ENCODE peak calls at places on chromosomes 16 and 17, in eight cellular contexts. One of them, this sample, is unnamed.

GRCh38 chr16:83769397-83770008 is 38.3 kb upstream of the HSBP1 start:
- DNase-seq in stomach: no peak
- DNase-seq in body of pancreas: no peak
- DNase-seq in K562: no peak
- DNase-seq in colonic mucosa: no peak
- DNase-seq in OCI-LY7: peak; percentile 21
- DNase-seq in cardiac muscle cell: no peak
- DNase-seq in uterus: no peak
- DNase-seq in this sample: no peak

GRCh38 chr16:81610144-81610842 is 165.7 kb downstream of the CMIP start:
- DNase-seq in stomach: peak; percentile 58
- DNase-seq in body of pancreas: peak; percentile 47
- DNase-seq in K562: no peak
- DNase-seq in colonic mucosa: peak; percentile 52
- DNase-seq in OCI-LY7: no peak
- DNase-seq in cardiac muscle cell: no peak
- DNase-seq in uterus: peak; percentile 66
- DNase-seq in this sample: no peak

GRCh38 chr17:28645576-28645939 is 600 bp upstream of the BLTP2 start:
- DNase-seq in stomach: no peak
- DNase-seq in body of pancreas: no peak
- DNase-seq in K562: no peak
- DNase-seq in colonic mucosa: peak; percentile 27
- DNase-seq in OCI-LY7: no peak
- DNase-seq in cardiac muscle cell: no peak
- DNase-seq in uterus: no peak
- DNase-seq in this sample: no peak

GRCh38 chr16:65769776-65770438 is 596.6 kb upstream of the CDH5 start:
- DNase-seq in stomach: no peak
- DNase-seq in body of pancreas: no peak
- DNase-seq in K562: peak; percentile 71
- DNase-seq in colonic mucosa: no peak
- DNase-seq in OCI-LY7: no peak
- DNase-seq in cardiac muscle cell: no peak
- DNase-seq in uterus: no peak
- DNase-seq in this sample: no peak

GRCh38 chr16:50627419-50627818 is 53.7 kb downstream of the SNX20 start:
- DNase-seq in stomach: peak; percentile 35
- DNase-seq in body of pancreas: no peak
- DNase-seq in K562: peak; percentile 14
- DNase-seq in colonic mucosa: peak; percentile 35
- DNase-seq in OCI-LY7: peak; percentile 15
- DNase-seq in cardiac muscle cell: peak; percentile 45
- DNase-seq in uterus: peak; percentile 88
- DNase-seq in this sample: no peak

GRCh38 chr16:85354623-85355514 is 242.6 kb upstream of the CIBAR2 start:
- DNase-seq in stomach: no peak
- DNase-seq in body of pancreas: no peak
- DNase-seq in K562: peak; percentile 97
- DNase-seq in colonic mucosa: no peak
- DNase-seq in OCI-LY7: no peak
- DNase-seq in cardiac muscle cell: peak; percentile 47
- DNase-seq in uterus: no peak
- DNase-seq in this sample: no peak

GRCh38 chr16:67740391-67740790 is 21.3 kb upstream of the GFOD2 start:
- DNase-seq in stomach: no peak
- DNase-seq in body of pancreas: no peak
- DNase-seq in K562: no peak
- DNase-seq in colonic mucosa: no peak
- DNase-seq in OCI-LY7: no peak
- DNase-seq in cardiac muscle cell: no peak
- DNase-seq in uterus: no peak
- DNase-seq in this sample: no peak

GRCh38 chr17:44071198-44071520 is 624 bp downstream of the G6PC3 start:
- DNase-seq in stomach: no peak
- DNase-seq in body of pancreas: no peak
- DNase-seq in K562: no peak
- DNase-seq in colonic mucosa: no peak
- DNase-seq in OCI-LY7: no peak
- DNase-seq in cardiac muscle cell: no peak
- DNase-seq in uterus: peak; percentile 67
- DNase-seq in this sample: no peak

GRCh38 chr17:33267279-33267790 is 25.8 kb downstream of the ASIC2 start:
- DNase-seq in stomach: no peak
- DNase-seq in body of pancreas: no peak
- DNase-seq in K562: no peak
- DNase-seq in colonic mucosa: no peak
- DNase-seq in OCI-LY7: no peak
- DNase-seq in cardiac muscle cell: no peak
- DNase-seq in uterus: no peak
- DNase-seq in this sample: no peak

GRCh38 chr16:73095142-73095791 is 47.3 kb upstream of the ZFHX3 start:
- DNase-seq in stomach: no peak
- DNase-seq in body of pancreas: peak; percentile 16
- DNase-seq in K562: no peak
- DNase-seq in colonic mucosa: no peak
- DNase-seq in OCI-LY7: no peak
- DNase-seq in cardiac muscle cell: no peak
- DNase-seq in uterus: no peak
- DNase-seq in this sample: no peak

GRCh38 chr16:3597676-3598075 is 13.7 kb downstream of the SLX4 start:
- DNase-seq in stomach: no peak
- DNase-seq in body of pancreas: no peak
- DNase-seq in K562: no peak
- DNase-seq in colonic mucosa: no peak
- DNase-seq in OCI-LY7: no peak
- DNase-seq in cardiac muscle cell: no peak
- DNase-seq in uterus: no peak
- DNase-seq in this sample: no peak

GRCh38 chr17:57921342-57921741 is 33.9 kb downstream of the CUEDC1 start:
- DNase-seq in stomach: no peak
- DNase-seq in body of pancreas: no peak
- DNase-seq in K562: no peak
- DNase-seq in colonic mucosa: no peak
- DNase-seq in OCI-LY7: no peak
- DNase-seq in cardiac muscle cell: no peak
- DNase-seq in uterus: peak; percentile 61
- DNase-seq in this sample: no peak

GRCh38 chr16:87437911-87438610 is 45.9 kb downstream of the MAP1LC3B start:
- DNase-seq in stomach: no peak
- DNase-seq in body of pancreas: no peak
- DNase-seq in K562: no peak
- DNase-seq in colonic mucosa: no peak
- DNase-seq in OCI-LY7: no peak
- DNase-seq in cardiac muscle cell: no peak
- DNase-seq in uterus: no peak
- DNase-seq in this sample: no peak

DNA sequence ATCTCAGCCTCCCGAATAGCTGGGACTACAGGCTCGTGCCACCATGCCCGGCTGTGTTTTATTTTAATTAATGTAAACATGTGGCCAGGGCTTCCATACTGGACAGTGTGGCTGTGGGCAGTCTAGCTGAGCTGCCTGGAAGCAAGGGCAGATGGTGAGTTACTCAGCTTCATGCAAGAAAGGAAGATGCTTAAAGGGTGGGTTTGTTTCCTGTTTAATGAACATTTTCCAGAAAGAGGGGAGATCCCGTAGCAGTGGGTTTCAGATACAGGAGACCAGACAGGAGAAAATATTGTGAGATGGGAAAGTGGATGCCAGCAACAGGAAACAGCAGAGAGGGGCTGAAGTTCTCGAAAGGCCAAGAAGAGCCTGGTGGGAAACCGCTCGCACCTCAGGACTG is 7.3 kb downstream of the MAPK8IP3 start:
- DNase-seq in stomach: no peak
- DNase-seq in body of pancreas: no peak
- DNase-seq in K562: no peak
- DNase-seq in colonic mucosa: no peak
- DNase-seq in OCI-LY7: no peak
- DNase-seq in cardiac muscle cell: no peak
- DNase-seq in uterus: no peak
- DNase-seq in this sample: no peak
- H3K4me3 ChIP-seq in stomach: no peak overlapping the region
- H3K4me3 ChIP-seq in body of pancreas: no peak overlapping the region
- H3K4me3 ChIP-seq in K562: no peak overlapping the region
- H3K4me3 ChIP-seq in colonic mucosa: no peak overlapping the region
- H3K4me3 ChIP-seq in OCI-LY7: peak overlapping the region; percentile 64
- H3K4me3 ChIP-seq in cardiac muscle cell: no peak overlapping the region
- H3K4me3 ChIP-seq in uterus: no peak overlapping the region
- H3K4me3 ChIP-seq in this sample: no peak overlapping the region

GRCh38 chr17:37317867-37318266 is 57.9 kb upstream of the C17orf78 start:
- DNase-seq in stomach: no peak
- DNase-seq in body of pancreas: no peak
- DNase-seq in K562: no peak
- DNase-seq in colonic mucosa: no peak
- DNase-seq in OCI-LY7: no peak
- DNase-seq in cardiac muscle cell: no peak
- DNase-seq in uterus: no peak
- DNase-seq in this sample: no peak

GRCh38 chr17:37310940-37311339 is 64.8 kb upstream of the C17orf78 start:
- DNase-seq in stomach: no peak
- DNase-seq in body of pancreas: no peak
- DNase-seq in K562: no peak
- DNase-seq in colonic mucosa: no peak
- DNase-seq in OCI-LY7: no peak
- DNase-seq in cardiac muscle cell: no peak
- DNase-seq in uterus: no peak
- DNase-seq in this sample: no peak

GRCh38 chr17:37312137-37312923 is 63.5 kb upstream of the C17orf78 start:
- DNase-seq in stomach: no peak
- DNase-seq in body of pancreas: no peak
- DNase-seq in K562: no peak
- DNase-seq in colonic mucosa: no peak
- DNase-seq in OCI-LY7: no peak
- DNase-seq in cardiac muscle cell: no peak
- DNase-seq in uterus: no peak
- DNase-seq in this sample: no peak

DNA sequence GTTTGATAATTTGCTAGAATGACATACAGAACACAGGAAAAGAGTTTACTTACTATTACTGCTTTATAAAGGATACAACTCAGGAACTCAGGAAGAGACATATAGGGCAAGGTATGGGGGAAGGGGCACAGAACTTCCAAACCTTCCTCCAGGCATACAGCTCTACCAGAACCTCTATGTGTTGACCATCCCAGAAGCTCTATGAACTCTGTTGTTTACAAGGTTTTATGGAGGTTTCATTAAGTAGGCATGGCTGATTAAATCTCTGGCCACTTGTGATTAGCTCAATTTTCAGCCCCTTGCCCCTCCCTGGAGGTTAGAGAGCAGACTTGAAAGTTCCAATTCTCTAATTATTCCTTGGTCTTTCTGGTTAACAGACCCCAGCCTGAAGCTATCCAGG is 60.2 kb upstream of the C17orf78 start:
- DNase-seq in stomach: no peak
- DNase-seq in body of pancreas: no peak
- DNase-seq in K562: no peak
- DNase-seq in colonic mucosa: no peak
- DNase-seq in OCI-LY7: no peak
- DNase-seq in cardiac muscle cell: no peak
- DNase-seq in uterus: no peak
- DNase-seq in this sample: no peak
- H3K36me3 ChIP-seq in stomach: peaks cover 16% of the 10 kb centered on the region
- H3K36me3 ChIP-seq in body of pancreas: no peaks in the 10 kb centered on the region
- H3K36me3 ChIP-seq in K562: peaks cover 61% of the 10 kb centered on the region
- H3K36me3 ChIP-seq in colonic mucosa: no peaks in the 10 kb centered on the region
- H3K36me3 ChIP-seq in OCI-LY7: peaks cover 47% of the 10 kb centered on the region
- H3K36me3 ChIP-seq in cardiac muscle cell: no peaks in the 10 kb centered on the region
- H3K36me3 ChIP-seq in uterus: no peaks in the 10 kb centered on the region
- H3K36me3 ChIP-seq in this sample: no peaks in the 10 kb centered on the region

GRCh38 chr16:23581746-23582145 is 14.4 kb downstream of the NDUFAB1 start:
- DNase-seq in stomach: no peak
- DNase-seq in body of pancreas: no peak
- DNase-seq in K562: no peak
- DNase-seq in colonic mucosa: no peak
- DNase-seq in OCI-LY7: no peak
- DNase-seq in cardiac muscle cell: no peak
- DNase-seq in uterus: no peak
- DNase-seq in this sample: no peak
- TF ChIP-seq CTCF in stomach: no peak
- TF ChIP-seq CTCF in body of pancreas: no peak
- TF ChIP-seq CTCF in K562: no peak
- TF ChIP-seq CTCF in colonic mucosa: no peak
- TF ChIP-seq CTCF in OCI-LY7: no peak
- TF ChIP-seq CTCF in cardiac muscle cell: no peak
- TF ChIP-seq CTCF in uterus: no peak
- TF ChIP-seq CTCF in this sample: no peak

GRCh38 chr17:35449371-35449931 is 885 bp upstream of the SLFN13 start:
- DNase-seq in stomach: peak; percentile 30
- DNase-seq in body of pancreas: no peak
- DNase-seq in K562: no peak
- DNase-seq in colonic mucosa: no peak
- DNase-seq in OCI-LY7: no peak
- DNase-seq in cardiac muscle cell: peak; percentile 40
- DNase-seq in uterus: no peak
- DNase-seq in this sample: no peak
- H3K4me3 ChIP-seq in stomach: peak overlapping the region; percentile 66
- H3K4me3 ChIP-seq in body of pancreas: no peak overlapping the region
- H3K4me3 ChIP-seq in K562: no peak overlapping the region
- H3K4me3 ChIP-seq in colonic mucosa: peak overlapping the region; percentile 12
- H3K4me3 ChIP-seq in OCI-LY7: no peak overlapping the region
- H3K4me3 ChIP-seq in cardiac muscle cell: peak overlapping the region; percentile 14
- H3K4me3 ChIP-seq in uterus: peak overlapping the region; percentile 19
- H3K4me3 ChIP-seq in this sample: no peak overlapping the region